ENCODE peak calls at places on chromosomes 13 and 19, in four cellular contexts. H is NCI-H2029; A is ELR; Z is CD4-positive, CD25-positive, alpha-beta regulatory T cell. Q is an unnamed sample.

GRCh38 chr13:112740502-112741131 is 50.8 kb downstream of the ATP11A start:
- DNase-seq in H (no peak), A (peak; percentile 12), Z (no peak), Q (no peak)

GRCh38 chr19:23460656-23461055 is 65.4 kb upstream of the ZNF91 start:
- DNase-seq in H (no peak), A (peak; percentile 58), Z (no peak), Q (no peak)

GRCh38 chr13:26021516-26021915 is 30.3 kb downstream of the SHISA2 start:
- DNase-seq in H (no peak), A (no peak), Z (no peak), Q (no peak)

GRCh38 chr13:72041165-72041564 is 174.2 kb upstream of the DACH1 start:
- DNase-seq in H (no peak), A (no peak), Z (no peak), Q (no peak)

GRCh38 chr13:29763426-29764180 is 86.8 kb downstream of the UBL3 start:
- DNase-seq in H (no peak), A (no peak), Z (peak; percentile 80), Q (no peak)

GRCh38 chr19:48724796-48725753 is 5.5 kb upstream of the MAMSTR start:
- DNase-seq in H (peak; percentile 88), A (peak; percentile 93), Z (peak; percentile 77), Q (no peak)

GRCh38 chr19:18321729-18322091 is 1.2 kb downstream of the LSM4 start:
- DNase-seq in H (no peak), A (no peak), Z (peak; percentile 65), Q (no peak)

GRCh38 chr13:99434258-99434788 is 66.9 kb upstream of the TM9SF2 start:
- DNase-seq in H (no peak), A (peak; percentile 8), Z (peak; percentile 81), Q (no peak)

GRCh38 chr19:40718774-40719391 is 2.0 kb downstream of the ITPKC start:
- DNase-seq in H (peak; percentile 16), A (peak; percentile 66), Z (peak; percentile 15), Q (peak; percentile 57)

GRCh38 chr13:30792257-30793000 is 57.1 kb downstream of the ALOX5AP start:
- DNase-seq in H (no peak), A (peak; percentile 94), Z (no peak), Q (peak; percentile 69)

GRCh38 chr13:48401480-48401879 is 11.4 kb downstream of the LPAR6 start:
- DNase-seq in H (no peak), A (no peak), Z (peak; percentile 85), Q (no peak)

GRCh38 chr13:98447881-98448641 is 128.8 kb downstream of the STK24 start:
- DNase-seq in H (no peak), A (peak; percentile 33), Z (peak; percentile 16), Q (peak; percentile 76)

GRCh38 chr19:6412111-6412999 is 12.3 kb downstream of the KHSRP start:
- DNase-seq in H (peak; percentile 16), A (peak; percentile 34), Z (peak; percentile 47), Q (peak; percentile 51)

GRCh38 chr19:35404879-35405622 is 34.2 kb downstream of the GPR42 start:
- DNase-seq in H (no peak), A (peak; percentile 84), Z (no peak), Q (no peak)

GRCh38 chr13:87147076-87147475 is 524.1 kb upstream of the SLITRK5 start:
- DNase-seq in H (no peak), A (peak; percentile 85), Z (no peak), Q (no peak)

GRCh38 chr13:33145667-33146066 is 129.4 kb downstream of the KL start:
- DNase-seq in H (no peak), A (no peak), Z (peak; percentile 2), Q (no peak)

GRCh38 chr13:98487016-98487415 is 89.9 kb downstream of the STK24 start:
- DNase-seq in H (no peak), A (no peak), Z (no peak), Q (no peak)

GRCh38 chr13:42110410-42111155 is 62.1 kb downstream of the DGKH start:
- DNase-seq in H (no peak), A (peak; percentile 79), Z (peak; percentile 81), Q (peak; percentile 33)

GRCh38 chr19:17420267-17420924 is 549 bp downstream of the MVB12A start:
- DNase-seq in H (peak; percentile 7), A (peak; percentile 33), Z (peak; percentile 45), Q (peak; percentile 55)

GRCh38 chr19:677601-678380 is 1.6 kb downstream of the FSTL3 start:
- DNase-seq in H (no peak), A (peak; percentile 42), Z (no peak), Q (no peak)

GRCh38 chr13:90757127-90757680 is 590.3 kb upstream of the MIR17HG start:
- DNase-seq in H (no peak), A (no peak), Z (no peak), Q (no peak)

GRCh38 chr13:32504876-32505275 is 33.7 kb downstream of the N4BP2L2 start:
- DNase-seq in H (no peak), A (no peak), Z (no peak), Q (no peak)

Q was measured in nephron progenitor cell.